ENCODE peak calls at places on chromosomes 13 and 19, in five cellular contexts. One of them, this sample, is unnamed.
A peak's percentile ranks its signal among the peaks of the same experiment; 100 is the strongest.

GRCh38 chr13:39881887-39882286 is 226.4 kb downstream of the COG6 start:
- DNase-seq in SJSA1: no peak
- DNase-seq in heart right ventricle: no peak
- DNase-seq in ascending aorta: no peak
- DNase-seq in OCI-LY7: no peak
- DNase-seq in this sample: no peak

GRCh38 chr19:3923096-3923758 is 9.6 kb upstream of the NMRK2 start:
- DNase-seq in SJSA1: no peak
- DNase-seq in heart right ventricle: no peak
- DNase-seq in ascending aorta: no peak
- DNase-seq in OCI-LY7: no peak
- DNase-seq in this sample: no peak

GRCh38 chr19:9427941-9428340 is 7.4 kb downstream of the ZNF266 start:
- DNase-seq in SJSA1: no peak
- DNase-seq in heart right ventricle: no peak
- DNase-seq in ascending aorta: no peak
- DNase-seq in OCI-LY7: no peak
- DNase-seq in this sample: no peak

GRCh38 chr19:33332248-33332647 is 29.9 kb upstream of the CEBPA start:
- DNase-seq in SJSA1: no peak
- DNase-seq in heart right ventricle: no peak
- DNase-seq in ascending aorta: no peak
- DNase-seq in OCI-LY7: no peak
- DNase-seq in this sample: no peak

GRCh38 chr19:48812094-48812929 is 1.5 kb upstream of the BCAT2 start:
- DNase-seq in SJSA1: peak; percentile 68
- DNase-seq in heart right ventricle: peak; percentile 93
- DNase-seq in ascending aorta: peak; percentile 66
- DNase-seq in OCI-LY7: peak; percentile 91
- DNase-seq in this sample: peak; percentile 97

GRCh38 chr19:35114656-35115537 is 726 bp upstream of the FXYD3 start:
- DNase-seq in SJSA1: no peak
- DNase-seq in heart right ventricle: peak; percentile 79
- DNase-seq in ascending aorta: no peak
- DNase-seq in OCI-LY7: peak; percentile 79
- DNase-seq in this sample: peak; percentile 85

GRCh38 chr19:48818234-48818823 is 7.5 kb upstream of the BCAT2 start:
- DNase-seq in SJSA1: no peak
- DNase-seq in heart right ventricle: no peak
- DNase-seq in ascending aorta: no peak
- DNase-seq in OCI-LY7: no peak
- DNase-seq in this sample: no peak

GRCh38 chr13:107992542-107992941 is 222.8 kb downstream of the LIG4 start:
- DNase-seq in SJSA1: no peak
- DNase-seq in heart right ventricle: no peak
- DNase-seq in ascending aorta: no peak
- DNase-seq in OCI-LY7: no peak
- DNase-seq in this sample: no peak

GRCh38 chr13:32272021-32272695 is 43.0 kb downstream of the ZAR1L start:
- DNase-seq in SJSA1: no peak
- DNase-seq in heart right ventricle: no peak
- DNase-seq in ascending aorta: no peak
- DNase-seq in OCI-LY7: no peak
- DNase-seq in this sample: no peak

GRCh38 chr19:32581704-32582164 is 744 bp downstream of the PDCD5 start:
- DNase-seq in SJSA1: no peak
- DNase-seq in heart right ventricle: peak; percentile 37
- DNase-seq in ascending aorta: no peak
- DNase-seq in OCI-LY7: peak; percentile 7
- DNase-seq in this sample: no peak

GRCh38 chr13:46355088-46355468 is 32.0 kb downstream of the RUBCNL start:
- DNase-seq in SJSA1: peak; percentile 53
- DNase-seq in heart right ventricle: no peak
- DNase-seq in ascending aorta: no peak
- DNase-seq in OCI-LY7: no peak
- DNase-seq in this sample: no peak

GRCh38 chr19:17765069-17765618 is 13.9 kb downstream of the FCHO1 start:
- DNase-seq in SJSA1: no peak
- DNase-seq in heart right ventricle: peak; percentile 47
- DNase-seq in ascending aorta: peak; percentile 54
- DNase-seq in OCI-LY7: no peak
- DNase-seq in this sample: no peak

GRCh38 chr13:33331962-33332361 is 46.4 kb upstream of the STARD13 start:
- DNase-seq in SJSA1: no peak
- DNase-seq in heart right ventricle: no peak
- DNase-seq in ascending aorta: no peak
- DNase-seq in OCI-LY7: no peak
- DNase-seq in this sample: no peak

GRCh38 chr19:48249502-48250014 is 6.2 kb downstream of the CARD8 start:
- DNase-seq in SJSA1: no peak
- DNase-seq in heart right ventricle: peak; percentile 42
- DNase-seq in ascending aorta: no peak
- DNase-seq in OCI-LY7: peak; percentile 80
- DNase-seq in this sample: peak; percentile 74

GRCh38 chr19:19866599-19867248 is 1.0 kb downstream of the ZNF253 start:
- DNase-seq in SJSA1: no peak
- DNase-seq in heart right ventricle: no peak
- DNase-seq in ascending aorta: no peak
- DNase-seq in OCI-LY7: peak; percentile 84
- DNase-seq in this sample: peak; percentile 59

GRCh38 chr13:109151255-109151654 is 521.8 kb downstream of the MYO16 start:
- DNase-seq in SJSA1: peak; percentile 62
- DNase-seq in heart right ventricle: no peak
- DNase-seq in ascending aorta: no peak
- DNase-seq in OCI-LY7: no peak
- DNase-seq in this sample: no peak

GRCh38 chr13:36072536-36072935 is 58.6 kb downstream of the DCLK1 start:
- DNase-seq in SJSA1: no peak
- DNase-seq in heart right ventricle: no peak
- DNase-seq in ascending aorta: no peak
- DNase-seq in OCI-LY7: no peak
- DNase-seq in this sample: no peak

GRCh38 chr13:93762703-93763102 is 536.1 kb downstream of the GPC6 start:
- DNase-seq in SJSA1: no peak
- DNase-seq in heart right ventricle: no peak
- DNase-seq in ascending aorta: no peak
- DNase-seq in OCI-LY7: no peak
- DNase-seq in this sample: no peak

GRCh38 chr13:65856464-65856863 is 1373.7 kb downstream of the PCDH9 start:
- DNase-seq in SJSA1: no peak
- DNase-seq in heart right ventricle: no peak
- DNase-seq in ascending aorta: no peak
- DNase-seq in OCI-LY7: no peak
- DNase-seq in this sample: no peak

GRCh38 chr13:93226623-93227279 is at the start of gene GPC6:
- DNase-seq in SJSA1: peak; percentile 78
- DNase-seq in heart right ventricle: no peak
- DNase-seq in ascending aorta: no peak
- DNase-seq in OCI-LY7: no peak
- DNase-seq in this sample: no peak

GRCh38 chr19:58229255-58229639 is 533 bp downstream of the ZNF544 start:
- DNase-seq in SJSA1: no peak
- DNase-seq in heart right ventricle: no peak
- DNase-seq in ascending aorta: no peak
- DNase-seq in OCI-LY7: peak; percentile 8
- DNase-seq in this sample: peak; percentile 63

GRCh38 chr19:33248954-33249613 is 23.4 kb upstream of the SLC7A10 start:
- DNase-seq in SJSA1: no peak
- DNase-seq in heart right ventricle: no peak
- DNase-seq in ascending aorta: no peak
- DNase-seq in OCI-LY7: no peak
- DNase-seq in this sample: no peak

GRCh38 chr19:16121967-16122366 is 10.3 kb downstream of the RAB8A start:
- DNase-seq in SJSA1: no peak
- DNase-seq in heart right ventricle: no peak
- DNase-seq in ascending aorta: no peak
- DNase-seq in OCI-LY7: no peak
- DNase-seq in this sample: no peak

GRCh38 chr19:10503002-10503789 is at the start of gene KEAP1:
- DNase-seq in SJSA1: peak; percentile 52
- DNase-seq in heart right ventricle: peak; percentile 45
- DNase-seq in ascending aorta: no peak
- DNase-seq in OCI-LY7: peak; percentile 59
- DNase-seq in this sample: peak; percentile 81

GRCh38 chr19:29833614-29834261 is 21.9 kb downstream of the CCNE1 start:
- DNase-seq in SJSA1: no peak
- DNase-seq in heart right ventricle: no peak
- DNase-seq in ascending aorta: no peak
- DNase-seq in OCI-LY7: no peak
- DNase-seq in this sample: no peak

GRCh38 chr19:10149427-10149826 is 29.7 kb upstream of the EIF3G start:
- DNase-seq in SJSA1: no peak
- DNase-seq in heart right ventricle: no peak
- DNase-seq in ascending aorta: no peak
- DNase-seq in OCI-LY7: no peak
- DNase-seq in this sample: no peak

GRCh38 chr19:28170066-28170465 is 1042.9 kb downstream of the UQCRFS1 start:
- DNase-seq in SJSA1: no peak
- DNase-seq in heart right ventricle: no peak
- DNase-seq in ascending aorta: no peak
- DNase-seq in OCI-LY7: no peak
- DNase-seq in this sample: no peak

DNA sequence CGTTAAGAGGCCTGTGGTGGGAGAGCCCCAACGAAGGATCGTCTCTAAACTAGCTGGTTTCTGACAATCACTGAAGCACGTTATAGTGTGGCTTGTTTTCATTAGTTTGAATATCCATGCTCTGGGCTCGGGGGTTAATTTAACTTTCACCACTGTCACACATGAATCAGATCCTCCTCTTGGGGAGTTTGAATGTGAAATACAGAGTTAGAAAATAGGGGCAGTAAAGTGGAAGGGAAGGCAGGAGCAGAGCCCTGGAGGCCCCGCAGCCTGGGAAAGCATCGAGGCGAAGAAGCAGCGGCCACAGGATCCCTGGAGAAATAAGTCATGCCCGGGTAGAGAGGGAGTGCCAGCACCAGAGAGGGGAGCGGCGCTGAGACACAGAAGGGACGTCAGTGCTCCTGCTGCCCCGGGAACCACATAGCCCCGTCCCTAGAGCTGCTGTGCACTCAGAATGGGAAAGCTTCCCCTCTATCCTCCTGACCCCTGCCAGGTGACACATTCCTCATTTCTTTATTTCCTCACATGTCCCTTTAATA is 31.2 kb upstream of the AMER2 start:
- DNase-seq in SJSA1: no peak
- DNase-seq in heart right ventricle: no peak
- DNase-seq in ascending aorta: no peak
- DNase-seq in OCI-LY7: no peak
- DNase-seq in this sample: no peak
- H3K27ac ChIP-seq in SJSA1: no peak overlapping the region
- H3K27ac ChIP-seq in heart right ventricle: no peak overlapping the region
- H3K27ac ChIP-seq in ascending aorta: no peak overlapping the region
- H3K27ac ChIP-seq in OCI-LY7: no peak overlapping the region
- H3K27ac ChIP-seq in this sample: no peak overlapping the region

DNA sequence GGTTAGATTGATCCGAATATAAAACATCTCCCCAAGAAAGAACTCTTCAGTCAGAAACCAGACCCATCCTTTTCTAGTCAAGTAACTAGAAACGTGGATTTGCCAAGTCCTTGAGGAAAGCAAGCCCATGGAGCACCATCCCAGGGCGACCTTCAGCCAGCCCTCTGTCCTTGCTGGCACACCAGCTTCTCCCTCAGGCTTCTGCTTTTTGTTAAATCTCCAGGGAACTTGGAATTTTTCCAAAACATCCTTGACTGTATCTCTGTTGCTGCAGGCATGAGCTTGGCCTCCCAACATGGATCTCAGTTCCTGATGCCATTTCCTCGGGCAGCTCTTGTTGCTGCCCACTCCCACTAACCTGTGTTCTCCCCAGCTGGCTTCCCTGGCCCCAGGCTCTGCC is 27.1 kb upstream of the C1QTNF9 start:
- DNase-seq in SJSA1: no peak
- DNase-seq in heart right ventricle: no peak
- DNase-seq in ascending aorta: no peak
- DNase-seq in OCI-LY7: no peak
- DNase-seq in this sample: no peak
- H3K27ac ChIP-seq in SJSA1: no peak overlapping the region
- H3K27ac ChIP-seq in heart right ventricle: no peak overlapping the region
- H3K27ac ChIP-seq in ascending aorta: no peak overlapping the region
- H3K27ac ChIP-seq in OCI-LY7: no peak overlapping the region
- H3K27ac ChIP-seq in this sample: no peak overlapping the region

GRCh38 chr19:50427997-50428425 is 4.7 kb upstream of the MYBPC2 start:
- DNase-seq in SJSA1: no peak
- DNase-seq in heart right ventricle: peak; percentile 85
- DNase-seq in ascending aorta: peak; percentile 61
- DNase-seq in OCI-LY7: peak; percentile 39
- DNase-seq in this sample: no peak
- H3K27ac ChIP-seq in SJSA1: no peak overlapping the region
- H3K27ac ChIP-seq in heart right ventricle: no peak overlapping the region
- H3K27ac ChIP-seq in ascending aorta: no peak overlapping the region
- H3K27ac ChIP-seq in OCI-LY7: peak overlapping the region; percentile 87
- H3K27ac ChIP-seq in this sample: no peak overlapping the region

DNA sequence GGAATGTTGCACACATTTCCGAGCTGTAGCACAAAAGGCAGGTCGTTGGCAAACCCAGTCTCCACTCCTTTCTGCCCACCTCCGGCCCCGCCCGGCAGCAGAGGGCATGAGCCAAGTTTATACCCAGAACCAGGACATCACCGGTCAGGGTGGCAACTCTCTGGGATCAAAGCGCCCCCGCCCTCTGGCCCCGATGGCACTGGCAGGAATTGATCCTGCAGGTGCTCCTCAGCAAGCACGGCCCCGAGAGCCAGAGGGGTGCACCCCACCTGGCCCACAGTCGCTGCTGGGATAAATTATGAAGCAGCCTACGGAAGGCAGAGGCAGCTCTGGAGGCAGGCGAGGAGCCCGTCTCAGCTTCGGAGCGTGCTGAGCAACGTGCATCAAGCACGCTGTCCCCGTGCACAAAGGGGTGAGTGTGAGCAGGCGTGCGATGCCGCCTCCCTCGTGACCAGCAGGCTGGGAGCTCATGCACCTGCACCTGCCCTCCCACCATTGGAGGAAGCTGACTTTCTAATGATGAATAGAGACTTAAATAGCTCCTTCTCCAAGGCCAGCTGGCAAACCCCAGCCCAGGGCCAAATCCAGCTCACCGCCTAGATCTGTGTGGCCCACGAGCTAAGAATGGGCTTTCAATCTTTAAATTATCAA is 25.7 kb downstream of the SHC2 start:
- DNase-seq in SJSA1: no peak
- DNase-seq in heart right ventricle: no peak
- DNase-seq in ascending aorta: no peak
- DNase-seq in OCI-LY7: no peak
- DNase-seq in this sample: no peak
- H3K27ac ChIP-seq in SJSA1: no peak overlapping the region
- H3K27ac ChIP-seq in heart right ventricle: no peak overlapping the region
- H3K27ac ChIP-seq in ascending aorta: no peak overlapping the region
- H3K27ac ChIP-seq in OCI-LY7: no peak overlapping the region
- H3K27ac ChIP-seq in this sample: no peak overlapping the region